ENCODE peak calls at places on chromosome 11, in four cellular contexts. One of them, this sample, is unnamed. For H3K36me3, the result is how much of the 10 kb centered on the place peaks cover.

GRCh38 chr11:117473692-117474091 is 146.0 kb downstream of the CEP164 start:
- DNase-seq in HCT116: no peak
- DNase-seq in prostate gland: no peak
- DNase-seq in ovary: no peak
- DNase-seq in this sample: no peak

GRCh38 chr11:96465537-96465936 is 75.7 kb downstream of the JRKL start:
- DNase-seq in prostate gland: no peak
- DNase-seq in HCT116: no peak
- DNase-seq in ovary: no peak
- DNase-seq in this sample: no peak

GRCh38 chr11:85955531-85955930 is 100.3 kb downstream of the CCDC83 start:
- DNase-seq in HCT116: no peak
- DNase-seq in ovary: no peak
- DNase-seq in prostate gland: no peak
- DNase-seq in this sample: peak

GRCh38 chr11:12842933-12843636 is 166.0 kb upstream of the RASSF10 start:
- DNase-seq in prostate gland: peak
- DNase-seq in ovary: no peak
- DNase-seq in HCT116: no peak
- DNase-seq in this sample: no peak

GRCh38 chr11:91141655-91142054 is 918.8 kb upstream of the CHORDC1 start:
- DNase-seq in HCT116: no peak
- DNase-seq in ovary: no peak
- DNase-seq in prostate gland: no peak
- DNase-seq in this sample: no peak

GRCh38 chr11:63557548-63557947 is 5.6 kb downstream of the PLAAT2 start:
- DNase-seq in HCT116: no peak
- DNase-seq in prostate gland: peak
- DNase-seq in ovary: no peak
- DNase-seq in this sample: no peak

GRCh38 chr11:82756765-82757650 is 23.3 kb upstream of the FAM181B start:
- DNase-seq in ovary: no peak
- DNase-seq in prostate gland: no peak
- DNase-seq in HCT116: no peak
- DNase-seq in this sample: no peak

GRCh38 chr11:81497202-81497804 is 1236.4 kb downstream of the FAM181B start:
- DNase-seq in prostate gland: no peak
- DNase-seq in ovary: no peak
- DNase-seq in HCT116: peak
- DNase-seq in this sample: no peak

GRCh38 chr11:123590296-123590912 is 64.0 kb downstream of the SCN3B start:
- DNase-seq in prostate gland: no peak
- DNase-seq in ovary: no peak
- DNase-seq in HCT116: peak
- DNase-seq in this sample: peak

GRCh38 chr11:64353761-64354506 is 5.0 kb upstream of the RPS6KA4 start:
- DNase-seq in ovary: no peak
- DNase-seq in prostate gland: no peak
- DNase-seq in HCT116: no peak
- DNase-seq in this sample: no peak

GRCh38 chr11:66188580-66188979 is 79.9 kb upstream of the RAB1B start:
- DNase-seq in HCT116: no peak
- DNase-seq in prostate gland: no peak
- DNase-seq in ovary: no peak
- DNase-seq in this sample: peak

GRCh38 chr11:88819616-88820015 is 246.2 kb downstream of the GRM5 start:
- DNase-seq in prostate gland: no peak
- DNase-seq in ovary: no peak
- DNase-seq in HCT116: no peak
- DNase-seq in this sample: no peak

GRCh38 chr11:65872555-65873279 is at the start of gene EFEMP2:
- DNase-seq in HCT116: no peak
- DNase-seq in ovary: peak
- DNase-seq in prostate gland: no peak
- DNase-seq in this sample: no peak

GRCh38 chr11:87239001-87239400 is 201.3 kb downstream of the TMEM135 start:
- DNase-seq in HCT116: no peak
- DNase-seq in ovary: no peak
- DNase-seq in prostate gland: no peak
- DNase-seq in this sample: no peak

GRCh38 chr11:17256512-17256911 is 20.0 kb upstream of the NUCB2 start:
- DNase-seq in prostate gland: no peak
- DNase-seq in ovary: no peak
- DNase-seq in HCT116: no peak
- DNase-seq in this sample: no peak

GRCh38 chr11:16178273-16178672 is 178.1 kb downstream of the SOX6 start:
- DNase-seq in HCT116: no peak
- DNase-seq in ovary: no peak
- DNase-seq in prostate gland: no peak
- DNase-seq in this sample: no peak

GRCh38 chr11:69816671-69817070 is 2.5 kb downstream of the FGF3 start:
- DNase-seq in HCT116: no peak
- DNase-seq in ovary: no peak
- DNase-seq in prostate gland: no peak
- DNase-seq in this sample: no peak

GRCh38 chr11:133832096-133833081 is 12.9 kb downstream of the SPATA19 start:
- DNase-seq in prostate gland: no peak
- DNase-seq in ovary: no peak
- DNase-seq in HCT116: no peak
- DNase-seq in this sample: no peak

GRCh38 chr11:78216571-78217287 is 28.0 kb downstream of the USP35 start:
- DNase-seq in ovary: no peak
- DNase-seq in prostate gland: no peak
- DNase-seq in HCT116: no peak
- DNase-seq in this sample: no peak

GRCh38 chr11:64139045-64139444 is 26.9 kb downstream of the MACROD1 start:
- DNase-seq in HCT116: no peak
- DNase-seq in prostate gland: no peak
- DNase-seq in ovary: no peak
- DNase-seq in this sample: no peak

GRCh38 chr11:43638717-43639116 is 41.8 kb upstream of the HSD17B12 start:
- DNase-seq in ovary: no peak
- DNase-seq in HCT116: no peak
- DNase-seq in prostate gland: no peak
- DNase-seq in this sample: no peak

GRCh38 chr11:105179542-105180278 is 40.1 kb upstream of the CARD18 start:
- DNase-seq in prostate gland: no peak
- DNase-seq in HCT116: no peak
- DNase-seq in ovary: no peak
- DNase-seq in this sample: no peak

GRCh38 chr11:61587951-61588695 is 7.2 kb upstream of the SYT7 start:
- DNase-seq in ovary: peak
- DNase-seq in HCT116: peak
- DNase-seq in prostate gland: peak
- DNase-seq in this sample: no peak

GRCh38 chr11:114318361-114318760 is 22.2 kb downstream of the NNMT start:
- DNase-seq in ovary: no peak
- DNase-seq in prostate gland: no peak
- DNase-seq in HCT116: no peak
- DNase-seq in this sample: no peak

GRCh38 chr11:66068923-66069714 is 953 bp upstream of the PACS1 start:
- DNase-seq in HCT116: no peak
- DNase-seq in prostate gland: peak
- DNase-seq in ovary: peak
- DNase-seq in this sample: no peak

GRCh38 chr11:7543302-7543701 is 29.5 kb downstream of the PPFIBP2 start:
- DNase-seq in ovary: no peak
- DNase-seq in prostate gland: no peak
- DNase-seq in HCT116: no peak
- DNase-seq in this sample: no peak

GRCh38 chr11:10606536-10607208 is 38.2 kb upstream of the LYVE1 start:
- DNase-seq in ovary: no peak
- DNase-seq in HCT116: no peak
- DNase-seq in prostate gland: no peak
- DNase-seq in this sample: no peak

GRCh38 chr11:15969281-15969680 is 387.1 kb downstream of the SOX6 start:
- DNase-seq in ovary: peak
- DNase-seq in HCT116: no peak
- DNase-seq in prostate gland: peak
- DNase-seq in this sample: peak

GRCh38 chr11:59206635-59207034 is 6.1 kb downstream of the MPEG1 start:
- DNase-seq in HCT116: peak
- DNase-seq in ovary: no peak
- DNase-seq in prostate gland: no peak
- DNase-seq in this sample: no peak
- TF ChIP-seq CTCF in HCT116: peak
- TF ChIP-seq CTCF in ovary: no peak
- TF ChIP-seq CTCF in prostate gland: peak
- TF ChIP-seq CTCF in this sample: peak

DNA sequence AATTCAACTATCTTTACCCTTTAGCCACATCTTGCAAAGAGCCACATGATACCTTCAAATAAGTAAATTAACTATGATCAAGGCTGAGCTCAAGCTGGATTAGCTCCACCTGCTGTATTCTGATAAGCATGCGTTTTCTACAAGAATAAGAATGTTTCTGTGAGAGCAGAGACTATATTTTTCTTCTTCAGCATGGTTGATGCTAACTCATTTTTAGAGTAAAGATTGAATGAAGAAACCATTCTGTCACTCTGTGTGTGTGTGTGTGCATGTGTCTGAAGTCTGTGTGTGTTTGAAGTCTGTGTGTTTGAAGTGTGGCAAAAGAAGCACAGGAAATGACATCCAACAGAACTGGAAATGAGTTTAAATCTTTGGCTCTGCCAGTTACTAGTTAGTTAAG is 12.0 kb upstream of the LAYN start:
- DNase-seq in ovary: no peak
- DNase-seq in prostate gland: no peak
- DNase-seq in HCT116: no peak
- DNase-seq in this sample: no peak
- H3K36me3 ChIP-seq in ovary: under half
- H3K36me3 ChIP-seq in prostate gland: under half
- H3K36me3 ChIP-seq in HCT116: under half
- H3K36me3 ChIP-seq in this sample: under half

GRCh38 chr11:125071408-125071807 is 8.3 kb downstream of the SLC37A2 start:
- DNase-seq in ovary: no peak
- DNase-seq in HCT116: no peak
- DNase-seq in prostate gland: no peak
- DNase-seq in this sample: no peak

GRCh38 chr11:125072210-125072960 is 9.3 kb downstream of the SLC37A2 start:
- DNase-seq in HCT116: no peak
- DNase-seq in prostate gland: no peak
- DNase-seq in ovary: no peak
- DNase-seq in this sample: no peak

GRCh38 chr11:125069796-125070195 is 6.7 kb downstream of the SLC37A2 start:
- DNase-seq in prostate gland: no peak
- DNase-seq in HCT116: no peak
- DNase-seq in ovary: no peak
- DNase-seq in this sample: no peak

GRCh38 chr11:125071831-125072209 is 8.7 kb downstream of the SLC37A2 start:
- DNase-seq in ovary: no peak
- DNase-seq in prostate gland: no peak
- DNase-seq in HCT116: no peak
- DNase-seq in this sample: no peak

DNA sequence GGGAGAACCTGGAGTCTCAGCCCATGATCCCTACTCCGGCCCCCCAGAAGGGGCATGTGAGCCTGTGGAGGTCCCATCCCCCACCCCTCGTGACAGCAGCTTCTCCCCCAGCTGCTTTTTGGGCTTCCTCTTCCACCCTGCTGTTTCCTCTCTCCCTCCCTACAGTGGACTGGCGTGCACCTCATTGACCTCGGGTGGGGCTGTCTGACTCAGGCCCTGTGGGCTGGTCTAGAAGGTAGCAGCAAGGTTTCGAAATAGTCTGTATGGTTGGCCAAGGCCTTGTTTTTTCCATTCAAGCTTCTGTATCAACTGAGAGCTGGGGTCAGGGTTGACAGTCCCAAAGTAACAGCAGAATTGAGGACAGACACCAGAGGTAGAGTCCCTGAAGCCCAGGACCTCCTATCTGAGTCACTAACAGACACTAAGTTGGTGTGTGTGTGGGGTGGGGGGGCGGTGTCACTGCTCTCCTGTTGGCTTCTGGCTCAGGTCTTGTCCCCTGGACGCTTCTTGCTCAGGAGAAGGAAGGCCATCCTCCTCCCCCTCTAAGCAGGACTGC is 7.7 kb downstream of the SLC37A2 start:
- DNase-seq in HCT116: peak
- DNase-seq in prostate gland: no peak
- DNase-seq in ovary: no peak
- DNase-seq in this sample: no peak
- TF ChIP-seq CTCF in HCT116: no peak
- TF ChIP-seq CTCF in prostate gland: no peak
- TF ChIP-seq CTCF in ovary: no peak
- TF ChIP-seq CTCF in this sample: no peak

DNA sequence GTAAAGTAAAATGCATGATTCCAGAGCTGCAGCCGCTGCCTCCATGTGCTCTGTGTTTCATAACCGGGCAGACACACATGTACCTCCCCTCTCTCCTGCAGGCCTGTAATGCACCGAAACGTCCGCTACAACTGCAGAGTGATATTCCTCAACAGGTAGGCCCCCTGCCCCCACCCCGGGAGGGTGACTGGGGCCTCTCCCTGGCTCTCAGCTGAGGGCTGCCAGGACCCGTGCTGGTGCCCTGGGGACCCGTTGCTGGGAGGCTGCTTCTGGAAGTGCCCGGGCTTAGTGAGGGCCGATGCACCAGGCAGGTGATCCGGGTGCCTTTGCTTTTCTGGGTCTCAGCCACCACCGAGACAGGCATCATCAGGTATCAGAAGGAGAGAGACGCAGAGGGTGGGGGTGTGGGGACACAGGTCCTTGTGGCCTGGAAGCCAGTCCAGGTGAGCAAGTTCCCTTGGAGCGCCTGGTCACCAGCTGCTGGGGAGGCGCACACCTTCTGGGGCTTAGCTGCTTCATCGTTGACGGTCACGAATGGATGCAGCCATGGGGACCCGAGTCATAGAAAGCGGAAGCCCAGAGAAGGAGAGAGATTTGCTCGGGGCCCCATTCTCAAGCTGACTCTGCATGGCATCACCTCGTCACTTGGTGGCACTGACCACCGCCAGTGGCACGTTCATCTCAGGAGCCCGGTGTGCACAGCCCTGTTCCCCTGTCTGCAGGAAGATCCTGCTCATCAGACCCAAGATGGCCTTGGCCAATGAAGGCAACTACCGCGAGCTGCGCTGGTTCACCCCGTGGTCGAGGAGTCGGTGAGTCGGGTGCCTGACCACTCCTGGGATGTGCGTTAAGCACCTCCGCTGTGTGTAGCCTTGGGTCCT is 10.6 kb downstream of the NADSYN1 start:
- DNase-seq in prostate gland: no peak
- DNase-seq in HCT116: no peak
- DNase-seq in ovary: no peak
- DNase-seq in this sample: no peak
- H3K36me3 ChIP-seq in prostate gland: under half
- H3K36me3 ChIP-seq in HCT116: under half
- H3K36me3 ChIP-seq in ovary: under half
- H3K36me3 ChIP-seq in this sample: under half